ENCODE peak calls at places on chromosomes 1 and 21, in eight cellular contexts. One of them, this sample, is unnamed.

GRCh38 chr1:77039739-77040138 is 172.5 kb downstream of the ST6GALNAC5 start:
- DNase-seq in cardiac muscle cell: peak; percentile 88
- DNase-seq in body of pancreas: peak; percentile 40
- DNase-seq in ovary: peak; percentile 67
- DNase-seq in thoracic aorta: no peak
- DNase-seq in aorta: peak; percentile 46
- DNase-seq in A549: peak; percentile 69
- DNase-seq in pancreas: no peak
- DNase-seq in this sample: no peak

GRCh38 chr1:22815421-22816062 is 104.9 kb downstream of the EPHB2 start:
- DNase-seq in cardiac muscle cell: no peak
- DNase-seq in body of pancreas: no peak
- DNase-seq in ovary: peak; percentile 72
- DNase-seq in thoracic aorta: no peak
- DNase-seq in aorta: no peak
- DNase-seq in A549: no peak
- DNase-seq in pancreas: no peak
- DNase-seq in this sample: no peak

GRCh38 chr1:170204121-170204520 is 58.4 kb downstream of the NTMT2 start:
- DNase-seq in cardiac muscle cell: no peak
- DNase-seq in body of pancreas: no peak
- DNase-seq in ovary: no peak
- DNase-seq in thoracic aorta: no peak
- DNase-seq in aorta: no peak
- DNase-seq in A549: no peak
- DNase-seq in pancreas: no peak
- DNase-seq in this sample: peak; percentile 46

GRCh38 chr1:162373541-162374375 is 2.9 kb downstream of the SPATA46 start:
- DNase-seq in cardiac muscle cell: peak; percentile 45
- DNase-seq in body of pancreas: no peak
- DNase-seq in ovary: no peak
- DNase-seq in thoracic aorta: no peak
- DNase-seq in aorta: no peak
- DNase-seq in A549: peak; percentile 27
- DNase-seq in pancreas: no peak
- DNase-seq in this sample: no peak

GRCh38 chr1:94111879-94112278 is 9.1 kb downstream of the ABCA4 start:
- DNase-seq in cardiac muscle cell: no peak
- DNase-seq in body of pancreas: no peak
- DNase-seq in ovary: no peak
- DNase-seq in thoracic aorta: no peak
- DNase-seq in aorta: no peak
- DNase-seq in A549: no peak
- DNase-seq in pancreas: no peak
- DNase-seq in this sample: no peak

GRCh38 chr21:42097274-42097673 is 26.2 kb downstream of the UMODL1 start:
- DNase-seq in cardiac muscle cell: no peak
- DNase-seq in body of pancreas: no peak
- DNase-seq in ovary: no peak
- DNase-seq in thoracic aorta: no peak
- DNase-seq in aorta: no peak
- DNase-seq in A549: no peak
- DNase-seq in pancreas: no peak
- DNase-seq in this sample: no peak

GRCh38 chr1:33641099-33641830 is 168.8 kb downstream of the ZSCAN20 start:
- DNase-seq in cardiac muscle cell: peak; percentile 23
- DNase-seq in body of pancreas: no peak
- DNase-seq in ovary: no peak
- DNase-seq in thoracic aorta: no peak
- DNase-seq in aorta: no peak
- DNase-seq in A549: peak; percentile 22
- DNase-seq in pancreas: no peak
- DNase-seq in this sample: no peak

GRCh38 chr1:116568925-116569490 is 1.8 kb downstream of the CD58 start:
- DNase-seq in cardiac muscle cell: no peak
- DNase-seq in body of pancreas: no peak
- DNase-seq in ovary: no peak
- DNase-seq in thoracic aorta: no peak
- DNase-seq in aorta: no peak
- DNase-seq in A549: no peak
- DNase-seq in pancreas: no peak
- DNase-seq in this sample: no peak

GRCh38 chr1:15128077-15128476 is 25.5 kb upstream of the TMEM51 start:
- DNase-seq in cardiac muscle cell: no peak
- DNase-seq in body of pancreas: no peak
- DNase-seq in ovary: no peak
- DNase-seq in thoracic aorta: no peak
- DNase-seq in aorta: no peak
- DNase-seq in A549: no peak
- DNase-seq in pancreas: no peak
- DNase-seq in this sample: no peak

GRCh38 chr1:167909691-167910180 is 4.2 kb downstream of the ADCY10 start:
- DNase-seq in cardiac muscle cell: no peak
- DNase-seq in body of pancreas: no peak
- DNase-seq in ovary: no peak
- DNase-seq in thoracic aorta: no peak
- DNase-seq in aorta: no peak
- DNase-seq in A549: no peak
- DNase-seq in pancreas: no peak
- DNase-seq in this sample: no peak

GRCh38 chr1:205963352-205963751 is 20.1 kb upstream of the SLC26A9 start:
- DNase-seq in cardiac muscle cell: peak; percentile 73
- DNase-seq in body of pancreas: no peak
- DNase-seq in ovary: no peak
- DNase-seq in thoracic aorta: no peak
- DNase-seq in aorta: no peak
- DNase-seq in A549: no peak
- DNase-seq in pancreas: no peak
- DNase-seq in this sample: no peak

GRCh38 chr1:230189276-230190183 is 122.5 kb downstream of the GALNT2 start:
- DNase-seq in cardiac muscle cell: no peak
- DNase-seq in body of pancreas: no peak
- DNase-seq in ovary: no peak
- DNase-seq in thoracic aorta: no peak
- DNase-seq in aorta: no peak
- DNase-seq in A549: no peak
- DNase-seq in pancreas: no peak
- DNase-seq in this sample: no peak

GRCh38 chr1:153203130-153203529 is at the start of gene LELP1:
- DNase-seq in cardiac muscle cell: no peak
- DNase-seq in body of pancreas: no peak
- DNase-seq in ovary: no peak
- DNase-seq in thoracic aorta: no peak
- DNase-seq in aorta: no peak
- DNase-seq in A549: no peak
- DNase-seq in pancreas: no peak
- DNase-seq in this sample: no peak

GRCh38 chr1:92259350-92259749 is 39.4 kb downstream of the GLMN start:
- DNase-seq in cardiac muscle cell: no peak
- DNase-seq in body of pancreas: no peak
- DNase-seq in ovary: no peak
- DNase-seq in thoracic aorta: no peak
- DNase-seq in aorta: no peak
- DNase-seq in A549: no peak
- DNase-seq in pancreas: no peak
- DNase-seq in this sample: no peak

GRCh38 chr1:42847111-42847580 is 733 bp downstream of the ZNF691 start:
- DNase-seq in cardiac muscle cell: no peak
- DNase-seq in body of pancreas: no peak
- DNase-seq in ovary: no peak
- DNase-seq in thoracic aorta: no peak
- DNase-seq in aorta: no peak
- DNase-seq in A549: no peak
- DNase-seq in pancreas: no peak
- DNase-seq in this sample: no peak

GRCh38 chr21:35045539-35046222 is 3.4 kb downstream of the RUNX1 start:
- DNase-seq in cardiac muscle cell: no peak
- DNase-seq in body of pancreas: no peak
- DNase-seq in ovary: no peak
- DNase-seq in thoracic aorta: no peak
- DNase-seq in aorta: no peak
- DNase-seq in A549: no peak
- DNase-seq in pancreas: no peak
- DNase-seq in this sample: no peak

GRCh38 chr21:35048183-35048601 is 910 bp downstream of the RUNX1 start:
- DNase-seq in cardiac muscle cell: no peak
- DNase-seq in body of pancreas: no peak
- DNase-seq in ovary: no peak
- DNase-seq in thoracic aorta: no peak
- DNase-seq in aorta: peak; percentile 61
- DNase-seq in A549: no peak
- DNase-seq in pancreas: no peak
- DNase-seq in this sample: no peak

GRCh38 chr21:35046880-35047229 is 2.2 kb downstream of the RUNX1 start:
- DNase-seq in cardiac muscle cell: no peak
- DNase-seq in body of pancreas: no peak
- DNase-seq in ovary: no peak
- DNase-seq in thoracic aorta: no peak
- DNase-seq in aorta: peak; percentile 51
- DNase-seq in A549: no peak
- DNase-seq in pancreas: no peak
- DNase-seq in this sample: no peak

GRCh38 chr21:35044770-35045538 is 4.1 kb downstream of the RUNX1 start:
- DNase-seq in cardiac muscle cell: no peak
- DNase-seq in body of pancreas: no peak
- DNase-seq in ovary: no peak
- DNase-seq in thoracic aorta: no peak
- DNase-seq in aorta: no peak
- DNase-seq in A549: no peak
- DNase-seq in pancreas: no peak
- DNase-seq in this sample: no peak

GRCh38 chr21:35046223-35046690 is 2.8 kb downstream of the RUNX1 start:
- DNase-seq in cardiac muscle cell: no peak
- DNase-seq in body of pancreas: no peak
- DNase-seq in ovary: no peak
- DNase-seq in thoracic aorta: no peak
- DNase-seq in aorta: no peak
- DNase-seq in A549: no peak
- DNase-seq in pancreas: no peak
- DNase-seq in this sample: no peak
- H3K4me1 ChIP-seq in cardiac muscle cell: no peaks in the 10 kb centered on the region
- H3K4me1 ChIP-seq in body of pancreas: peaks cover 8% of the 10 kb centered on the region
- H3K4me1 ChIP-seq in ovary: peaks cover 1% of the 10 kb centered on the region
- H3K4me1 ChIP-seq in thoracic aorta: peaks cover 50% of the 10 kb centered on the region
- H3K4me1 ChIP-seq in aorta: no peaks in the 10 kb centered on the region
- H3K4me1 ChIP-seq in A549: peaks cover 31% of the 10 kb centered on the region
- H3K4me1 ChIP-seq in pancreas: peaks cover 4% of the 10 kb centered on the region
- H3K4me1 ChIP-seq in this sample: no peaks in the 10 kb centered on the region

DNA sequence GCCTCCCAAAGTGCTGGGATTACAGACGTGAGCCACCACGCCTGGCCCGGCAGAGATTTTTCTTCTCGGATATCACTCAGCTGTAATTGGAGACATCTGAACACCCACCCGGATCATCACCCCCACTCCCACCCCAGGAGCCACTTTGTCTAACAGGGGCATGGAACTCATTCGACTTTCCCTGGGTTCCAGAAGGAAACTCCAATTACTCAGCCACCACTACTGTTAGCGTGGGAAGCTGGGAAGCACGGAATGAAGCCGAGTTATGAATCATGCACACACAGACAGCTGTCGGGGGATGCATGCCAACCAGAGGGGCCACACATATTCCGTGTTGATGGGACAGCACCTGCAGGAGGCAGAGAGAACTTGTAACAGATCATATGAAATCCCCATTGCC is 85.2 kb downstream of the HLCS start:
- DNase-seq in cardiac muscle cell: peak; percentile 31
- DNase-seq in body of pancreas: no peak
- DNase-seq in ovary: no peak
- DNase-seq in thoracic aorta: no peak
- DNase-seq in aorta: no peak
- DNase-seq in A549: no peak
- DNase-seq in pancreas: no peak
- DNase-seq in this sample: no peak
- H3K4me1 ChIP-seq in cardiac muscle cell: no peaks in the 10 kb centered on the region
- H3K4me1 ChIP-seq in body of pancreas: no peaks in the 10 kb centered on the region
- H3K4me1 ChIP-seq in ovary: no peaks in the 10 kb centered on the region
- H3K4me1 ChIP-seq in thoracic aorta: peaks cover 7% of the 10 kb centered on the region
- H3K4me1 ChIP-seq in aorta: no peaks in the 10 kb centered on the region
- H3K4me1 ChIP-seq in A549: peaks cover 41% of the 10 kb centered on the region
- H3K4me1 ChIP-seq in pancreas: no peaks in the 10 kb centered on the region
- H3K4me1 ChIP-seq in this sample: no peaks in the 10 kb centered on the region

GRCh38 chr1:23817633-23818032 is 7.6 kb downstream of the HMGCL start:
- DNase-seq in cardiac muscle cell: no peak
- DNase-seq in body of pancreas: no peak
- DNase-seq in ovary: no peak
- DNase-seq in thoracic aorta: no peak
- DNase-seq in aorta: no peak
- DNase-seq in A549: no peak
- DNase-seq in pancreas: no peak
- DNase-seq in this sample: no peak
- H3K4me1 ChIP-seq in cardiac muscle cell: no peaks in the 10 kb centered on the region
- H3K4me1 ChIP-seq in body of pancreas: no peaks in the 10 kb centered on the region
- H3K4me1 ChIP-seq in ovary: no peaks in the 10 kb centered on the region
- H3K4me1 ChIP-seq in thoracic aorta: no peaks in the 10 kb centered on the region
- H3K4me1 ChIP-seq in aorta: no peaks in the 10 kb centered on the region
- H3K4me1 ChIP-seq in A549: no peaks in the 10 kb centered on the region
- H3K4me1 ChIP-seq in pancreas: no peaks in the 10 kb centered on the region
- H3K4me1 ChIP-seq in this sample: no peaks in the 10 kb centered on the region

GRCh38 chr21:29335720-29336119 is 37.0 kb downstream of the BACH1 start:
- DNase-seq in cardiac muscle cell: peak; percentile 38
- DNase-seq in body of pancreas: no peak
- DNase-seq in ovary: no peak
- DNase-seq in thoracic aorta: no peak
- DNase-seq in aorta: no peak
- DNase-seq in A549: no peak
- DNase-seq in pancreas: no peak
- DNase-seq in this sample: no peak
- H3K4me1 ChIP-seq in cardiac muscle cell: peaks cover 16% of the 10 kb centered on the region
- H3K4me1 ChIP-seq in body of pancreas: peaks cover 16% of the 10 kb centered on the region
- H3K4me1 ChIP-seq in ovary: peaks cover 1% of the 10 kb centered on the region
- H3K4me1 ChIP-seq in thoracic aorta: peaks cover 23% of the 10 kb centered on the region
- H3K4me1 ChIP-seq in aorta: peaks cover 11% of the 10 kb centered on the region
- H3K4me1 ChIP-seq in A549: peaks cover 12% of the 10 kb centered on the region
- H3K4me1 ChIP-seq in pancreas: no peaks in the 10 kb centered on the region
- H3K4me1 ChIP-seq in this sample: peaks cover 9% of the 10 kb centered on the region

DNA sequence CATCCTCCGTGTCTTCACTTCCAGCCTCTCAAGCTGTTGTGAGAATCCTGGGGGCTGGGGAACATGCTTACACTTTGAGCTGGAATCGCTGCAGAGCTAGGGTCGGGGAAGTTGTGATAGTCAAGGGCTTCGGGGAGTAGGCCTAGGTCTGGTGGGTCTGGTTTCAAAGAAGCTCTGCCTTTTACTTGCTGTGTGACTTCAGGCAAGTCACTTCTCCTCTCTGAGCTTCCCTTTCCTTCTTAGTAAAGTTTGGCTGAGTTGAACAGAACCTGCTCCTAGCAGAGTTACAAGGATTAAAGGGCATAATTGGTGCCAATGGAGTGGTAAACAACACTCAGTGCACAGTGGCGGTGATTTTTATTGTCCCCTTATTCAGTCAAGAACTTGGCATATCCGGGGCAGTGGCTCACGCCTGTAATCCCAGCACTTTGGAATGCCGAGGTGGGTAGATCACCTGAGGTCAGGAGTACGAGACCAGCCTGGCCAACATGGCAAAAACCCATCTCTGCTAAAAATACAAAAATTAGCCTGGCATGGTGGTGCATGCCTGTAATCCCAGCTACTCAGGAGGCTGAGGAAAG is 25.7 kb downstream of the ARHGEF19 start:
- DNase-seq in cardiac muscle cell: no peak
- DNase-seq in body of pancreas: no peak
- DNase-seq in ovary: no peak
- DNase-seq in thoracic aorta: no peak
- DNase-seq in aorta: no peak
- DNase-seq in A549: no peak
- DNase-seq in pancreas: no peak
- DNase-seq in this sample: no peak
- H3K4me1 ChIP-seq in cardiac muscle cell: peaks cover 4% of the 10 kb centered on the region
- H3K4me1 ChIP-seq in body of pancreas: peaks cover 17% of the 10 kb centered on the region
- H3K4me1 ChIP-seq in ovary: peaks cover 8% of the 10 kb centered on the region
- H3K4me1 ChIP-seq in thoracic aorta: peaks cover 33% of the 10 kb centered on the region
- H3K4me1 ChIP-seq in aorta: no peaks in the 10 kb centered on the region
- H3K4me1 ChIP-seq in A549: peaks cover 79% of the 10 kb centered on the region
- H3K4me1 ChIP-seq in pancreas: no peaks in the 10 kb centered on the region
- H3K4me1 ChIP-seq in this sample: peaks cover 2% of the 10 kb centered on the region

This sample was measured in HAP-1.